ENCODE peak calls at places on chromosomes 7 and 10, in four cellular contexts. Y is IMR-90, J is H1, W is K562. Z is an unnamed sample.

GRCh38 chr7:508461-509170 is 11.0 kb downstream of the PDGFA start:
- DNase-seq in Y (no peak), J (no peak), W (no peak), Z (no peak)

GRCh38 chr7:148163246-148163645 is 427.3 kb upstream of the C7orf33 start:
- DNase-seq in Y (no peak), J (no peak), W (no peak), Z (no peak)

GRCh38 chr10:74238031-74238431 is 87.0 kb downstream of the ADK start:
- DNase-seq in Y (peak), J (no peak), W (no peak), Z (no peak)

GRCh38 chr7:105599551-105599950 is 18.3 kb upstream of the EFCAB10 start:
- DNase-seq in Y (no peak), J (no peak), W (no peak), Z (no peak)

GRCh38 chr7:155344270-155344617 is 46.6 kb downstream of the INSIG1 start:
- DNase-seq in Y (no peak), J (no peak), W (no peak), Z (no peak)

GRCh38 chr7:26653430-26653911 is 210.9 kb downstream of the SKAP2 start:
- DNase-seq in Y (no peak), J (no peak), W (no peak), Z (no peak)

GRCh38 chr10:76723781-76724336 is 913.7 kb downstream of the KCNMA1 start:
- DNase-seq in Y (no peak), J (no peak), W (no peak), Z (no peak)

GRCh38 chr7:91306266-91306665 is 42.0 kb downstream of the FZD1 start:
- DNase-seq in Y (no peak), J (no peak), W (no peak), Z (no peak)

GRCh38 chr10:3978174-3978573 is 193.2 kb upstream of the KLF6 start:
- DNase-seq in Y (peak), J (no peak), W (no peak), Z (no peak)

GRCh38 chr10:34988397-34989067 is 101.6 kb downstream of the CUL2 start:
- DNase-seq in Y (no peak), J (no peak), W (no peak), Z (no peak)

GRCh38 chr7:70569335-70569819 is 562.6 kb upstream of the GALNT17 start:
- DNase-seq in Y (no peak), J (no peak), W (peak), Z (peak)

GRCh38 chr10:133127291-133128125 is 32.5 kb upstream of the KNDC1 start:
- DNase-seq in Y (no peak), J (peak), W (peak), Z (no peak)

GRCh38 chr7:46764100-46764941 is 817.6 kb downstream of the TNS3 start:
- DNase-seq in Y (peak), J (no peak), W (no peak), Z (peak)

GRCh38 chr7:5429857-5430611 is 6.4 kb upstream of the TNRC18 start:
- DNase-seq in Y (peak), J (no peak), W (no peak), Z (no peak)

GRCh38 chr7:22779697-22780096 is 43.0 kb downstream of the TOMM7 start:
- DNase-seq in Y (peak), J (no peak), W (no peak), Z (no peak)

GRCh38 chr10:97454330-97455036 is 8.5 kb downstream of the ZDHHC16 start:
- DNase-seq in Y (peak), J (no peak), W (no peak), Z (no peak)
- TF ChIP-seq CHD1 in Y (no peak), J (no peak), W (no peak), Z (no peak)

DNA sequence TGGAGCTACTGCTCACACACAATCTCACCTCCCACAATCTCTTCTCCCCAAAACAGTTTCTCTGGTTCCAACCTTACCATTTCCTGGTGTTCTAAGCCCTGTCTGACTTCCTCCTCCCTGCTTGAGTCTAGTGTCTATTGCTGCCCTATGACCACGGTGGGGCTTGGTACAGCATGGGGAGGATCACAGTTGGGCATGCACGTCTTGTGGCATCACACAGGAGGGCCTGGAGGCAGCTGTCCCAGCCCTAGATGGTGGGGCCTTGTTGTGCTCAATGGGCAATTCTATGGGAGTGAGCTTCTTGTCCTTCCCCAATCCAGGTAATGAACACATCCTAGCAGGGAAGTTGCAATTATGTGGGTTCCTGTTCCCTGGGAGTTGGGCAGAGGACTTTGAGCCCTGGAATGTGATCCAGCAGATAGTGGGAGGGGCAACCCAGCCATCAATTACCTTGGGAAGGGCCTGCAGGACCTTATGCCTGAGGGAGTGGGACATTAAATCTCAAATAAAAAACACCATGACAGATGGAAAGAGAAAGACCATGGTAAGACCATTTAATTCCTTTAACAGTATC is 10.8 kb upstream of the FAM3C start:
- DNase-seq in Y (no peak), J (no peak), W (no peak), Z (no peak)
- TF ChIP-seq CHD1 in Y (no peak), J (no peak), W (no peak), Z (no peak)

GRCh38 chr7:157795199-157795598 is 458.4 kb downstream of the DNAJB6 start:
- DNase-seq in Y (no peak), J (no peak), W (no peak), Z (no peak)
- TF ChIP-seq CHD1 in Y (no peak), J (no peak), W (no peak), Z (no peak)

DNA sequence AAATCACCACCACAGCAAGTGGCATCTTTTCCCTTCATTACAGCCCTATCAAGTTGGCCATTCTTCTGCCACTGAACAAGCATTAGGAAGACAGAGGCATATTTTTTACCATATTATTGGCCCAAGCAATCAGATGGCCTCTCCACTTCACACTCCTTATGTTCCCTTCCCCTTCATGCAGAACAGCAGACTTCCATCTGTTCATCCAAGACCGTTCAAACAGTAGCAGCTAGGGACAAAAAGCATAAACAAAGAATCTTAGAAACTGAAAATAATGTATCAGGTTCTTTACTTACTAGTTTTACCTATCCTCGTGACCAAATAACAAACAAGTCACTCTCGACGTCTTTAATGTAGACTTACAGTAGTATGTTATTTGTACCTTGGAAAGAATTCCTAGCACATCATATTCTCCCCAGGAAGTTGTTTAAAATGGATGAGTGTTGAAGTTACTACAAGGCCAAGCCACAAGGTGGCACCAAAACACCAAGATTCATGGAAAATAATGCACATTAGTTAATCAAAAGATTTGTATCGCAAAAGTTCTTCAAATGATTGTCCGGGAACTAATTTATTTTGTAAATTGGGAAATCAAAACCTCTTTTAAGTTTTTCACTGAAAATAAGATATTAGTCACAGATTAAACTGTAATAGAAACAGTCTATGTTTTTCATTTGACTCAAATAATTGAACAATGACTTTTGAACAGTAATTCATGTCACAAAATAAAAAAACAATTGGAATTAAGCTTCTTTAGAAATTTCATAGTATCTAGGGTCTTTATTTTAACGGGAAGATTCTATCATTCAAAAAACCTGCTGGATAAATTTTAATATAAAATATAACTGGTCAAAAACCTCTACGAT is 112.1 kb downstream of the VPS41 start:
- DNase-seq in Y (peak), J (peak), W (peak), Z (peak)
- TF ChIP-seq CHD1 in Y (no peak), J (no peak), W (no peak), Z (no peak)

GRCh38 chr7:127738859-127739258 is 86.9 kb downstream of the SND1 start:
- DNase-seq in Y (no peak), J (no peak), W (no peak), Z (no peak)

GRCh38 chr7:127745445-127745844 is 93.5 kb downstream of the SND1 start:
- DNase-seq in Y (no peak), J (no peak), W (no peak), Z (no peak)

GRCh38 chr7:127736511-127736910 is 84.5 kb downstream of the SND1 start:
- DNase-seq in Y (no peak), J (no peak), W (no peak), Z (no peak)

DNA sequence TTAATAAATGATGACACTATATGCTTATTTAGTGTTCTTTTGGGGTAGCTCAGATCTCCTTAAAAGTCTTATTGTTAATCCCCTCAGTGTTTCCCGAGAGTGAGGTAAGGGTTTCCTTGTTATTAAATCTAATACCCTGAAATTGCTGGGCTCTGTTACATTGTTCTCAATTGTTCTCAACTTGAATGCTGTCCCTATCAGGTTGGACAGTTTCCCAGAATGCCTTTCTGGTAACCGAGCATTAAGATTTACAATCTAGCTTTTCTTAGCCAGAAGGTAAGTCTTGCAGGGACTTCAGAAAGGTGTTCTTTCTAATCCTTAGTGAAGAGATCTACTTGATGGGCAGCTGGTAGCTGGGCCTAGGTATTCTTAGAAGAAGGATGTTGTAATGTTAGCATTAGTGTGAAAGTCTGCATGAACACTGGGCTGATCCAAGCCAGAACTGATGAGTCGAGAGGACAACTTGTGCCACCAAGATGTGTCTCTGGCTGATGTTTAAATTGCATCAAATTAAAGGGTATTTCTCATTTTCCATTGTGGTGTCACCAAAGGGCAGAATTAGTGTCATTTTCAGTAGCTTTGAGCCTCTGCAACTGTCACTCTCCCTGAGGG is 89.9 kb downstream of the SND1 start:
- DNase-seq in Y (no peak), J (no peak), W (no peak), Z (no peak)
- TF ChIP-seq CHD1 in Y (no peak), J (no peak), W (no peak), Z (no peak)

GRCh38 chr10:97886264-97886663 is 36.6 kb downstream of the GOLGA7B start:
- DNase-seq in Y (no peak), J (no peak), W (no peak), Z (no peak)

GRCh38 chr10:97887399-97887798 is 37.8 kb downstream of the GOLGA7B start:
- DNase-seq in Y (no peak), J (no peak), W (peak), Z (no peak)

GRCh38 chr10:97889461-97890265 is 40.0 kb downstream of the GOLGA7B start:
- DNase-seq in Y (peak), J (peak), W (peak), Z (no peak)

GRCh38 chr10:97888134-97888533 is 38.5 kb downstream of the GOLGA7B start:
- DNase-seq in Y (no peak), J (no peak), W (no peak), Z (no peak)

GRCh38 chr10:97888641-97889262 is 39.1 kb downstream of the GOLGA7B start:
- DNase-seq in Y (peak), J (no peak), W (no peak), Z (no peak)
- TF ChIP-seq CHD1 in Y (no peak), J (no peak), W (no peak), Z (no peak)

GRCh38 chr10:43961523-43962345 is 313.1 kb upstream of the ZNF32 start:
- DNase-seq in Y (no peak), J (peak), W (no peak), Z (no peak)
- TF ChIP-seq CHD1 in Y (no peak), J (no peak), W (no peak), Z (no peak)

GRCh38 chr10:131090761-131091661 is 220.5 kb downstream of the TCERG1L start:
- DNase-seq in Y (no peak), J (peak), W (no peak), Z (no peak)
- TF ChIP-seq CHD1 in Y (no peak), J (no peak), W (no peak), Z (no peak)

DNA sequence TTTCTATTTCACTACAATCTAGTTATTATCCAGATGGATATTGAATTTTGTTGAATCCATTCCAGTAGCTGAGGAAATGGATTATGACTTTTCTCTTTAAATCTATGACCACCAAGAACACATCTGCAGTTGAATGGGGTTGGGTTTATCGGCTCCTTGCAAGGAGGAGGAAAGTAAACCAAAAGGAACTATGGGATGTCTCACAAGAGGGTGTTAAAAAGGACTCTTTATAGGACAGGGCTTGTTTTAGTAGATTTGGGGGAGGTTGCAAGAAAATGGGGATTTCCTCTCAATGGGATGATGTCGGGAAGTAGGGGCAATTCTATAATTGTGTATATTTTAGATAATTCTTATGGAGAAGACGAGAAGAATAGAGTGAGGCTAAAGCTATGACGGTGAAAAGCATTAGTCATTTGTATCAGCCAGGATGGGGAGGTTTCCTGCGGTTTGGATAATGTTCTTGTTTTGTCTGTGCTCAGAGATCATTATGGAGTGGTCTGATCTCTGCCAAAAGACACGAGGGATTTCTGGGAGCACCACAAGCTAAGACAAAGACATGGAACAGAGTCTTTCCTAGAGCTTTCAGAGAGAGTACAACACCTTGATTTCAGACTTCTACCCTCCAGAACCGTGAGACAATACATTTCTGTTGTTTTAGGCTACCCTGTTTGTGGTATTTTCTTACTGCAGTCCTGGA is 5.3 kb upstream of the LRRC61 start:
- DNase-seq in Y (peak), J (no peak), W (peak), Z (no peak)
- TF ChIP-seq CHD1 in Y (no peak), J (no peak), W (no peak), Z (no peak)

DNA sequence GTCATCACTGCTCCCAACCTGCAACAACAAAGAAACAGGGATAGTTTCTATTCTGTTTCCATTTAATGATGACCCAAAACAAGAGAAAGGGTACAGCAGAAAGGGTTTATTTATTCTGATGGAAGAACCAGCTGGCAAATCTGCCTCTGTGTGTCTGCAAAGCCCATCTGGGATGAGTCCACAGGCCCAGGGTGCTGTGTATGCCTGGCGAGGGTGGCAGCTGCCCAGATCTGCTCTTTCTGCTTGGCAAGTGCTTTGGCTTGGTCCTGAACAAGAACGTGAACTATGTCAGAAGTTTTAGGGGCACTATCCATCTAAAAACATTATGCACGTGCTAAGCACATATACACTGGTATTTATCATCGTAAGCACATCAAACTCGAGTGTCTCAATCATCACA is 333.8 kb downstream of the CXCL12 start:
- DNase-seq in Y (no peak), J (no peak), W (no peak), Z (no peak)
- TF ChIP-seq CHD1 in Y (no peak), J (no peak), W (no peak), Z (no peak)

Z was measured in GM12878.